ENCODE peak calls at places on chromosomes 5 and 9, in six cellular contexts. One of them, this sample, is unnamed. For H3K36me3, the result is how much of the 10 kb centered on the place peaks cover.

GRCh38 chr9:2523601-2524000 is 98.0 kb upstream of the VLDLR start:
- DNase-seq in prostate gland: no peak
- DNase-seq in stomach: no peak
- DNase-seq in GM23338: no peak
- DNase-seq in endothelial cell of umbilical vein: no peak
- DNase-seq in spleen: no peak
- DNase-seq in this sample: no peak

GRCh38 chr9:100595391-100596199 is 17.7 kb downstream of the CAVIN4 start:
- DNase-seq in spleen: no peak
- DNase-seq in GM23338: peak
- DNase-seq in stomach: no peak
- DNase-seq in endothelial cell of umbilical vein: peak
- DNase-seq in prostate gland: peak
- DNase-seq in this sample: no peak

GRCh38 chr5:115962239-115962564 is at the start of gene LVRN:
- DNase-seq in spleen: peak
- DNase-seq in endothelial cell of umbilical vein: no peak
- DNase-seq in GM23338: no peak
- DNase-seq in stomach: no peak
- DNase-seq in prostate gland: no peak
- DNase-seq in this sample: no peak

GRCh38 chr9:117958726-117959125 is 254.5 kb downstream of the TLR4 start:
- DNase-seq in endothelial cell of umbilical vein: no peak
- DNase-seq in GM23338: peak
- DNase-seq in spleen: no peak
- DNase-seq in stomach: no peak
- DNase-seq in prostate gland: no peak
- DNase-seq in this sample: no peak

GRCh38 chr5:108141676-108142075 is 240.2 kb downstream of the FBXL17 start:
- DNase-seq in GM23338: no peak
- DNase-seq in endothelial cell of umbilical vein: no peak
- DNase-seq in prostate gland: no peak
- DNase-seq in spleen: no peak
- DNase-seq in stomach: no peak
- DNase-seq in this sample: no peak

GRCh38 chr5:54792611-54793404 is 192.6 kb downstream of the ESM1 start:
- DNase-seq in spleen: no peak
- DNase-seq in GM23338: no peak
- DNase-seq in prostate gland: no peak
- DNase-seq in stomach: peak
- DNase-seq in endothelial cell of umbilical vein: peak
- DNase-seq in this sample: no peak

GRCh38 chr5:1319436-1320343 is 24.8 kb upstream of the TERT start:
- DNase-seq in GM23338: no peak
- DNase-seq in prostate gland: no peak
- DNase-seq in stomach: peak
- DNase-seq in spleen: peak
- DNase-seq in endothelial cell of umbilical vein: no peak
- DNase-seq in this sample: no peak

GRCh38 chr5:167608708-167609272 is 682.7 kb upstream of the WWC1 start:
- DNase-seq in prostate gland: no peak
- DNase-seq in spleen: no peak
- DNase-seq in endothelial cell of umbilical vein: no peak
- DNase-seq in GM23338: peak
- DNase-seq in stomach: no peak
- DNase-seq in this sample: no peak

GRCh38 chr5:174625591-174626365 is 98.6 kb upstream of the MSX2 start:
- DNase-seq in endothelial cell of umbilical vein: no peak
- DNase-seq in prostate gland: no peak
- DNase-seq in GM23338: no peak
- DNase-seq in spleen: no peak
- DNase-seq in stomach: no peak
- DNase-seq in this sample: no peak

GRCh38 chr9:136551401-136552116 is 5.7 kb upstream of the NOTCH1 start:
- DNase-seq in spleen: no peak
- DNase-seq in endothelial cell of umbilical vein: peak
- DNase-seq in stomach: peak
- DNase-seq in prostate gland: peak
- DNase-seq in GM23338: peak
- DNase-seq in this sample: no peak

GRCh38 chr9:72952914-72953313 is at the start of gene ALDH1A1:
- DNase-seq in GM23338: peak
- DNase-seq in endothelial cell of umbilical vein: peak
- DNase-seq in spleen: no peak
- DNase-seq in stomach: peak
- DNase-seq in prostate gland: peak
- DNase-seq in this sample: no peak

GRCh38 chr5:172795401-172795977 is 24.5 kb upstream of the DUSP1 start:
- DNase-seq in stomach: peak
- DNase-seq in spleen: no peak
- DNase-seq in endothelial cell of umbilical vein: peak
- DNase-seq in prostate gland: no peak
- DNase-seq in GM23338: peak
- DNase-seq in this sample: no peak

GRCh38 chr9:84296146-84296843 is 44.3 kb downstream of the SLC28A3 start:
- DNase-seq in stomach: no peak
- DNase-seq in GM23338: no peak
- DNase-seq in spleen: no peak
- DNase-seq in endothelial cell of umbilical vein: no peak
- DNase-seq in prostate gland: no peak
- DNase-seq in this sample: no peak

GRCh38 chr9:87557996-87558395 is 60.3 kb downstream of the DAPK1 start:
- DNase-seq in prostate gland: no peak
- DNase-seq in endothelial cell of umbilical vein: no peak
- DNase-seq in spleen: no peak
- DNase-seq in stomach: peak
- DNase-seq in GM23338: no peak
- DNase-seq in this sample: no peak

GRCh38 chr5:142904421-142904820 is 134.2 kb downstream of the ARHGAP26 start:
- DNase-seq in stomach: no peak
- DNase-seq in endothelial cell of umbilical vein: no peak
- DNase-seq in GM23338: no peak
- DNase-seq in prostate gland: no peak
- DNase-seq in spleen: no peak
- DNase-seq in this sample: no peak

GRCh38 chr9:114902773-114903589 is 27.4 kb downstream of the TNFSF8 start:
- DNase-seq in stomach: no peak
- DNase-seq in prostate gland: no peak
- DNase-seq in GM23338: no peak
- DNase-seq in spleen: no peak
- DNase-seq in endothelial cell of umbilical vein: no peak
- DNase-seq in this sample: no peak

GRCh38 chr9:34744295-34745221 is 34.6 kb upstream of the CCL21 start:
- DNase-seq in spleen: no peak
- DNase-seq in prostate gland: peak
- DNase-seq in stomach: no peak
- DNase-seq in GM23338: no peak
- DNase-seq in endothelial cell of umbilical vein: no peak
- DNase-seq in this sample: no peak

GRCh38 chr9:93114984-93115335 is 18.9 kb downstream of the CARD19 start:
- DNase-seq in GM23338: no peak
- DNase-seq in spleen: no peak
- DNase-seq in endothelial cell of umbilical vein: no peak
- DNase-seq in prostate gland: no peak
- DNase-seq in stomach: no peak
- DNase-seq in this sample: no peak

GRCh38 chr5:1962619-1963355 is 80.1 kb upstream of the IRX4 start:
- DNase-seq in spleen: no peak
- DNase-seq in endothelial cell of umbilical vein: no peak
- DNase-seq in stomach: no peak
- DNase-seq in GM23338: no peak
- DNase-seq in prostate gland: no peak
- DNase-seq in this sample: peak

DNA sequence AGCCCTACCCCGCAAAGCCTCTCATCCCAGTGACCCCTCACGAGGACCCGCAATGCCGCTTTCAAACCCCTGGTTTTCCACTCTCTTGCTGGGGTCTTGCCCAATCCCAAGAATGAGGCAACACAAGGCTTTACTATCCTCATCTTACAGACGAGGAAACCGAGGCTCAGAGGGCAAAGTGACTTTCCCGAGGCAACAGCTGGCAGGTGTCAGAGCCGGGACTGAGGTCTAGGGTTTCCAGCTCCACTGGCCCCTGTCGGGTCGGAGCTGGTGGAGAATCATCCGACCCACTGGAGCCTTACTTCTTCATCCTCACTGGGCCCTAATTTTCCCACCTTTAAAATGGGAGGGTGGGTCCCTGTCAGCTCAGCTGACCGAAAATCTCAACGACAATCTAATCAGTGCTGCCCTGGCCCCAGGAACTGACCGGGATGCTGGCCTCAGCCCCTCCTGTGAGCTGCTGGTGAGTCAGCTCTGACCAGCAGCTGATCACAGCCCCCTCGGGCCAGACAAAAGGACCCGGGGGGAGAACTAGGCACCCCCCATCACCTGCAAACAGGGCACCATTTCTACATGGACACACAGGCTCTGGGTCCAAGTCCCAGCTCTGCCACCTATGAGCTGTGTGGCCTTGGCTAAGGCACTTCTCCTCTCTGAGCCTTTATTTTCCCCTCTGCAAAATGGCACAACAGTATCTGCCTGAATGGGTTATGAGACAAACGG is 72.7 kb upstream of the STXBP1 start:
- DNase-seq in spleen: no peak
- DNase-seq in GM23338: no peak
- DNase-seq in prostate gland: no peak
- DNase-seq in stomach: no peak
- DNase-seq in endothelial cell of umbilical vein: peak
- DNase-seq in this sample: no peak
- H3K4me3 ChIP-seq in spleen: no peak
- H3K4me3 ChIP-seq in GM23338: no peak
- H3K4me3 ChIP-seq in prostate gland: no peak
- H3K4me3 ChIP-seq in stomach: no peak
- H3K4me3 ChIP-seq in endothelial cell of umbilical vein: no peak
- H3K4me3 ChIP-seq in this sample: no peak

DNA sequence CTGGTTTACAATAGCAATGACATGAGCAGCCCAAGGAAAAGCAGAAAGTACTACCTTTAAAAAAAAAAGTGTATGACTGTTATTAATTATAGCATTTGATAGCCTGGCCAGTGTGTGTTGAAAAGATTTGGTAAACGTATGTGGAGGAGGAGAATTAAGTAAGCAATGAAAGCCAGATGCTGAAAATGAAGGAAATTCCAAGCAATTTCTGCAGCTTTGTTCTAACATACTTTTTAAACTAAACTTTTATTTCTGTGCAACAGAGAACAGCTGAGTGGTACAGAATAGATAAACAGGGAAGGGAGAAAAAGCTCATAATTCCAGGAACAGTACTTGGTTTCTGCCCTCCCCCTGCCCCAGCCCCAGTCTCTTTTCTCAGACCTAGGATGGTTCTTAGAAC is 252.6 kb downstream of the ADAMTSL1 start:
- DNase-seq in prostate gland: no peak
- DNase-seq in stomach: no peak
- DNase-seq in spleen: no peak
- DNase-seq in endothelial cell of umbilical vein: no peak
- DNase-seq in GM23338: no peak
- DNase-seq in this sample: no peak
- TF ChIP-seq POLR2AphosphoS5 in prostate gland: no peak
- TF ChIP-seq POLR2AphosphoS5 in stomach: no peak
- TF ChIP-seq POLR2AphosphoS5 in spleen: no peak
- TF ChIP-seq POLR2AphosphoS5 in endothelial cell of umbilical vein: no peak
- TF ChIP-seq POLR2AphosphoS5 in GM23338: no peak
- TF ChIP-seq POLR2AphosphoS5 in this sample: no peak

GRCh38 chr5:177504086-177505056 is 5.3 kb downstream of the DOK3 start:
- DNase-seq in stomach: no peak
- DNase-seq in prostate gland: no peak
- DNase-seq in spleen: peak
- DNase-seq in GM23338: no peak
- DNase-seq in endothelial cell of umbilical vein: no peak
- DNase-seq in this sample: no peak

GRCh38 chr5:177503351-177504085 is 6.1 kb downstream of the DOK3 start:
- DNase-seq in endothelial cell of umbilical vein: no peak
- DNase-seq in prostate gland: no peak
- DNase-seq in stomach: no peak
- DNase-seq in GM23338: no peak
- DNase-seq in spleen: no peak
- DNase-seq in this sample: no peak

GRCh38 chr5:177507165-177507564 is 2.5 kb downstream of the DOK3 start:
- DNase-seq in spleen: no peak
- DNase-seq in prostate gland: no peak
- DNase-seq in GM23338: peak
- DNase-seq in stomach: no peak
- DNase-seq in endothelial cell of umbilical vein: peak
- DNase-seq in this sample: no peak

GRCh38 chr5:177502886-177503285 is 5.5 kb upstream of the PDLIM7 start:
- DNase-seq in stomach: no peak
- DNase-seq in prostate gland: no peak
- DNase-seq in endothelial cell of umbilical vein: no peak
- DNase-seq in GM23338: no peak
- DNase-seq in spleen: no peak
- DNase-seq in this sample: no peak

GRCh38 chr5:177505075-177505474 is 4.6 kb downstream of the DOK3 start:
- DNase-seq in endothelial cell of umbilical vein: no peak
- DNase-seq in GM23338: no peak
- DNase-seq in stomach: no peak
- DNase-seq in prostate gland: no peak
- DNase-seq in spleen: peak
- DNase-seq in this sample: no peak
- H3K36me3 ChIP-seq in endothelial cell of umbilical vein: under half
- H3K36me3 ChIP-seq in GM23338: under half
- H3K36me3 ChIP-seq in stomach: under half
- H3K36me3 ChIP-seq in prostate gland: under half
- H3K36me3 ChIP-seq in spleen: half or more
- H3K36me3 ChIP-seq in this sample: under half

GRCh38 chr9:26949604-26950003 is 2.6 kb upstream of the PLAA start:
- DNase-seq in endothelial cell of umbilical vein: no peak
- DNase-seq in GM23338: no peak
- DNase-seq in spleen: no peak
- DNase-seq in prostate gland: no peak
- DNase-seq in stomach: no peak
- DNase-seq in this sample: no peak

GRCh38 chr9:26950521-26950920 is 3.5 kb upstream of the PLAA start:
- DNase-seq in stomach: no peak
- DNase-seq in GM23338: no peak
- DNase-seq in spleen: no peak
- DNase-seq in prostate gland: no peak
- DNase-seq in endothelial cell of umbilical vein: no peak
- DNase-seq in this sample: no peak

GRCh38 chr9:26946753-26947727 is at the start of gene PLAA:
- DNase-seq in prostate gland: peak
- DNase-seq in GM23338: peak
- DNase-seq in endothelial cell of umbilical vein: peak
- DNase-seq in spleen: peak
- DNase-seq in stomach: peak
- DNase-seq in this sample: no peak

GRCh38 chr9:26945591-26945990 is 1.5 kb downstream of the PLAA start:
- DNase-seq in endothelial cell of umbilical vein: no peak
- DNase-seq in spleen: no peak
- DNase-seq in GM23338: peak
- DNase-seq in prostate gland: no peak
- DNase-seq in stomach: no peak
- DNase-seq in this sample: no peak

DNA sequence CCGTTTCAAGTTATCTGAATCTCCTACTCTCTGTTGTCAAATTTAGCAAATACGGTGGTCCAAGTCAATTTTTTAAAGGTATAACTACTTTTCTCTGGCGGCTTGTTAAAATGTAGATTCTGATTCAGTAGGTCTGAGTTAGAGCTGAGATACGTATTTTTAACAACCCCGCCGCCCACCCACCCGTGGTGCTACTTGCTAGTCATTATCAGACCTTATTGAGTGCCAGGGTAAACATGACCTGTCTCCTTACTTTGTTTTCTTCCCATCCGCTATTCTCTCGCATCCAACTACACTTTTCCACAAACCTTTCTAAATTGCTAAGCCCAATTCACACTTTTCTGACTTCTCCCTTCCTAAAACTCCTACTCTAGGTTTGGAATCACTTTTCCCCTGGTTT is 694 bp upstream of the PLAA start:
- DNase-seq in endothelial cell of umbilical vein: no peak
- DNase-seq in stomach: no peak
- DNase-seq in GM23338: peak
- DNase-seq in spleen: peak
- DNase-seq in prostate gland: no peak
- DNase-seq in this sample: no peak
- H3K4me3 ChIP-seq in endothelial cell of umbilical vein: peak
- H3K4me3 ChIP-seq in stomach: peak
- H3K4me3 ChIP-seq in GM23338: peak
- H3K4me3 ChIP-seq in spleen: peak
- H3K4me3 ChIP-seq in prostate gland: peak
- H3K4me3 ChIP-seq in this sample: peak